ENCODE peak calls at places on chromosomes 6 and 20, in nine cellular contexts. R, C, A, U, F, P, O, D and J are unnamed samples.

GRCh38 chr20:48265791-48266190 is 480.5 kb upstream of the SULF2 start:
- DNase-seq in R (no peak), C (no peak), A (no peak), U (no peak), F (no peak), P (no peak), O (no peak), D (no peak), J (no peak)

GRCh38 chr6:11392778-11393507 is 144.6 kb upstream of the TMEM170B start:
- DNase-seq in R (no peak), C (peak; percentile 40), A (no peak), U (no peak), F (no peak), P (no peak), O (no peak), D (peak; percentile 35), J (no peak)

GRCh38 chr6:13331516-13332348 is 3.4 kb upstream of the TBC1D7 start:
- DNase-seq in R (peak; percentile 57), C (no peak), A (no peak), U (no peak), F (no peak), P (no peak), O (no peak), D (no peak), J (no peak)

GRCh38 chr6:364609-365540 is 26.7 kb upstream of the IRF4 start:
- DNase-seq in R (no peak), C (no peak), A (no peak), U (no peak), F (no peak), P (no peak), O (no peak), D (no peak), J (no peak)

GRCh38 chr20:43914286-43914685 is 366 bp upstream of the TOX2 start:
- DNase-seq in R (no peak), C (no peak), A (no peak), U (no peak), F (no peak), P (no peak), O (no peak), D (no peak), J (no peak)

GRCh38 chr6:85490516-85491248 is 40.8 kb downstream of the NT5E start:
- DNase-seq in R (no peak), C (no peak), A (no peak), U (peak; percentile 57), F (no peak), P (no peak), O (no peak), D (no peak), J (no peak)

GRCh38 chr6:36979343-36979742 is 6.7 kb downstream of the MTCH1 start:
- DNase-seq in R (no peak), C (peak; percentile 69), A (peak; percentile 65), U (peak; percentile 25), F (no peak), P (no peak), O (no peak), D (no peak), J (peak; percentile 80)

GRCh38 chr6:108589244-108589730 is 28.6 kb downstream of the FOXO3 start:
- DNase-seq in R (peak; percentile 74), C (peak; percentile 76), A (peak; percentile 85), U (peak; percentile 56), F (peak; percentile 85), P (peak; percentile 89), O (no peak), D (peak; percentile 66), J (peak; percentile 29)

GRCh38 chr20:62239278-62239879 is 1.1 kb downstream of the OSBPL2 start:
- DNase-seq in R (no peak), C (no peak), A (no peak), U (peak; percentile 1), F (no peak), P (no peak), O (no peak), D (no peak), J (no peak)

GRCh38 chr6:53808302-53808881 is 13.6 kb downstream of the LRRC1 start:
- DNase-seq in R (no peak), C (no peak), A (no peak), U (no peak), F (no peak), P (no peak), O (no peak), D (no peak), J (no peak)

GRCh38 chr6:109867009-109867969 is 110.8 kb upstream of the GPR6 start:
- DNase-seq in R (no peak), C (peak; percentile 31), A (no peak), U (no peak), F (no peak), P (no peak), O (no peak), D (peak; percentile 13), J (peak; percentile 86)

GRCh38 chr6:123575218-123575617 is 61.5 kb downstream of the TRDN start:
- DNase-seq in R (no peak), C (no peak), A (no peak), U (no peak), F (no peak), P (no peak), O (no peak), D (no peak), J (no peak)

GRCh38 chr20:61884571-61885389 is 180.9 kb downstream of the TAF4 start:
- DNase-seq in R (no peak), C (no peak), A (no peak), U (no peak), F (no peak), P (no peak), O (no peak), D (no peak), J (no peak)

GRCh38 chr6:5950448-5950847 is 56.3 kb downstream of the NRN1 start:
- DNase-seq in R (no peak), C (no peak), A (no peak), U (peak; percentile 34), F (no peak), P (peak; percentile 65), O (no peak), D (peak; percentile 25), J (no peak)

GRCh38 chr6:167855825-167856425 is 29.2 kb downstream of the AFDN start:
- DNase-seq in R (no peak), C (no peak), A (no peak), U (peak; percentile 98), F (no peak), P (no peak), O (peak; percentile 77), D (no peak), J (no peak)

GRCh38 chr6:155378284-155378683 is 64.0 kb upstream of the TFB1M start:
- DNase-seq in R (no peak), C (no peak), A (no peak), U (no peak), F (no peak), P (no peak), O (no peak), D (no peak), J (no peak)

GRCh38 chr6:118982256-118982911 is 47.4 kb upstream of the MCM9 start:
- DNase-seq in R (no peak), C (no peak), A (no peak), U (no peak), F (no peak), P (no peak), O (no peak), D (no peak), J (no peak)
- H3K27ac ChIP-seq in R (no peak overlapping the region), C (no peak overlapping the region), A (no peak overlapping the region), U (no peak overlapping the region), F (no peak overlapping the region), P (no peak overlapping the region), O (no peak overlapping the region), D (no peak overlapping the region), J (no peak overlapping the region)

GRCh38 chr6:136344420-136344819 is 54.8 kb upstream of the BCLAF1 start:
- DNase-seq in R (no peak), C (no peak), A (no peak), U (peak; percentile 73), F (no peak), P (no peak), O (peak; percentile 55), D (no peak), J (no peak)
- TF ChIP-seq CTCF in R (no peak), C (no peak), A (no peak), U (no peak), F (no peak), P (no peak), O (no peak), D (no peak), J (no peak)

DNA sequence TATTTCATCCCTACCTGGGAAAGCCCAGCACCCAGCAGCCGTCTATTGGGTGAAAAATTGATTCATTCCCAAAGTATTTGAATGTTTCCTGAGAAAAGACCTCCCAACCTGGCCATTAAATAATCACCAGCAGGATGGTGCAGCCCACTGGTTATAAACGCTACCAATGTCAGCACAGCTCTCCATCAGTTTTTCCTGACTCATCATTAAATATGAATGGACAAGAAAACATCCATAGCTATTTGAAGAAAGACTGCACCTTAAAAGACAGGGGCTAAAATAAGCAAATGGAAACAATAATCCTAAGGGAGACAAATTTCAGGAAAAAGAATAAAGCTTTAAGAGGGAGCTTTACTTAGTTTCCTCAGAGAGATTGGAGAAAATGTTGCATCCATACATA is 261.9 kb downstream of the UST start:
- DNase-seq in R (no peak), C (no peak), A (no peak), U (no peak), F (no peak), P (no peak), O (no peak), D (no peak), J (no peak)
- H3K27ac ChIP-seq in R (no peak overlapping the region), C (no peak overlapping the region), A (no peak overlapping the region), U (no peak overlapping the region), F (no peak overlapping the region), P (no peak overlapping the region), O (no peak overlapping the region), D (no peak overlapping the region), J (no peak overlapping the region)

DNA sequence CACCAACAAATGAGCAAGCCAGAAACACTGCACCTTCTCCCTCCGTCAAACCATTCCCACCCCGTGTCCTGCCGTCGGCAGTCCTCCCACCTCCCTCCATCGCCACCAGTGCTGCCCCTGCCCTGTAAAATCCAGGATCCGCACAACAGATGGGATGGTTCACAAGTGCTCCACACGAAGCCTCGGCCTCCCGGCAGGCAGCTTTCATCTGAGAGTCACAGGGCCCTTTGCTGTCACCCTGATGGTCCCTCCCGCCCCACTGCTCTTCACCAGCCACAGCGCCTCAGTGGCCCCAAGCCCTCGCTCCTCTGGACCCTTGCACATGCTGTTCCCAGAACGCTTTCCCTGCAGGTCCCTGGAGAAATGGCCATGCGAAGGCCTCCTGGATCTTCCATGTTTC is 12.1 kb downstream of the SLC4A11 start:
- DNase-seq in R (no peak), C (no peak), A (no peak), U (no peak), F (no peak), P (no peak), O (no peak), D (no peak), J (no peak)
- TF ChIP-seq CTCF in R (no peak), C (no peak), A (no peak), U (no peak), F (no peak), P (no peak), O (no peak), D (no peak), J (no peak)

GRCh38 chr20:59599941-59600340 is 4.4 kb upstream of the PHACTR3 start:
- DNase-seq in R (no peak), C (no peak), A (no peak), U (no peak), F (no peak), P (no peak), O (no peak), D (no peak), J (no peak)
- H3K27ac ChIP-seq in R (no peak overlapping the region), C (no peak overlapping the region), A (no peak overlapping the region), U (no peak overlapping the region), F (no peak overlapping the region), P (no peak overlapping the region), O (no peak overlapping the region), D (no peak overlapping the region), J (peak overlapping the region; percentile 61)

GRCh38 chr20:63979549-63980316 is at the start of gene SAMD10:
- DNase-seq in R (peak; percentile 67), C (no peak), A (peak; percentile 83), U (peak; percentile 25), F (peak; percentile 53), P (peak; percentile 60), O (no peak), D (peak; percentile 45), J (no peak)
- TF ChIP-seq CTCF in R (no peak), C (no peak), A (peak; percentile 5), U (no peak), F (no peak), P (peak; percentile 39), O (peak; percentile 5), D (no peak), J (no peak)